ENCODE peak calls at places on chromosome 2, in eight cellular contexts. One of them, this sample, is unnamed.

GRCh38 chr2:237888389-237888788 is 29.0 kb downstream of the RAMP1 start:
- DNase-seq in K562: no peak
- DNase-seq in cardiac muscle cell: peak; percentile 83
- DNase-seq in heart left ventricle: no peak
- DNase-seq in mesenchymal stem cell: peak; percentile 79
- DNase-seq in Karpas-422: no peak
- DNase-seq in fibroblast of lung: peak; percentile 93
- DNase-seq in small intestine: no peak
- DNase-seq in this sample: no peak

GRCh38 chr2:68714866-68715265 is 19.7 kb upstream of the ARHGAP25 start:
- DNase-seq in small intestine: peak; percentile 45
- DNase-seq in mesenchymal stem cell: no peak
- DNase-seq in cardiac muscle cell: no peak
- DNase-seq in K562: no peak
- DNase-seq in heart left ventricle: peak; percentile 75
- DNase-seq in fibroblast of lung: no peak
- DNase-seq in Karpas-422: peak; percentile 97
- DNase-seq in this sample: no peak

GRCh38 chr2:239466046-239466754 is 65.4 kb upstream of the HDAC4 start:
- DNase-seq in small intestine: peak; percentile 56
- DNase-seq in cardiac muscle cell: no peak
- DNase-seq in mesenchymal stem cell: no peak
- DNase-seq in fibroblast of lung: no peak
- DNase-seq in Karpas-422: no peak
- DNase-seq in heart left ventricle: no peak
- DNase-seq in K562: no peak
- DNase-seq in this sample: no peak

GRCh38 chr2:42086500-42086953 is 38.7 kb downstream of the PKDCC start:
- DNase-seq in Karpas-422: peak; percentile 85
- DNase-seq in K562: peak; percentile 52
- DNase-seq in fibroblast of lung: peak; percentile 80
- DNase-seq in cardiac muscle cell: peak; percentile 83
- DNase-seq in heart left ventricle: no peak
- DNase-seq in mesenchymal stem cell: peak; percentile 79
- DNase-seq in small intestine: peak; percentile 77
- DNase-seq in this sample: no peak

GRCh38 chr2:11679491-11680130 is 9.6 kb upstream of the NTSR2 start:
- DNase-seq in fibroblast of lung: no peak
- DNase-seq in K562: no peak
- DNase-seq in small intestine: no peak
- DNase-seq in mesenchymal stem cell: no peak
- DNase-seq in Karpas-422: no peak
- DNase-seq in cardiac muscle cell: no peak
- DNase-seq in heart left ventricle: no peak
- DNase-seq in this sample: no peak

GRCh38 chr2:191910518-191910917 is 63.6 kb upstream of the CAVIN2 start:
- DNase-seq in mesenchymal stem cell: peak; percentile 23
- DNase-seq in Karpas-422: no peak
- DNase-seq in cardiac muscle cell: peak; percentile 37
- DNase-seq in small intestine: no peak
- DNase-seq in K562: no peak
- DNase-seq in fibroblast of lung: peak; percentile 52
- DNase-seq in heart left ventricle: no peak
- DNase-seq in this sample: no peak

GRCh38 chr2:40975175-40975574 is 523.3 kb upstream of the SLC8A1 start:
- DNase-seq in mesenchymal stem cell: no peak
- DNase-seq in Karpas-422: no peak
- DNase-seq in fibroblast of lung: no peak
- DNase-seq in K562: no peak
- DNase-seq in cardiac muscle cell: no peak
- DNase-seq in small intestine: no peak
- DNase-seq in heart left ventricle: no peak
- DNase-seq in this sample: no peak

GRCh38 chr2:182946949-182947348 is 80.5 kb upstream of the FRZB start:
- DNase-seq in heart left ventricle: no peak
- DNase-seq in small intestine: peak; percentile 51
- DNase-seq in K562: peak; percentile 16
- DNase-seq in Karpas-422: no peak
- DNase-seq in fibroblast of lung: no peak
- DNase-seq in mesenchymal stem cell: peak; percentile 58
- DNase-seq in cardiac muscle cell: peak; percentile 21
- DNase-seq in this sample: no peak

GRCh38 chr2:102235491-102235890 is 48.7 kb downstream of the IL1RL2 start:
- DNase-seq in mesenchymal stem cell: peak; percentile 67
- DNase-seq in K562: peak; percentile 41
- DNase-seq in Karpas-422: peak; percentile 46
- DNase-seq in cardiac muscle cell: peak; percentile 53
- DNase-seq in small intestine: no peak
- DNase-seq in heart left ventricle: no peak
- DNase-seq in fibroblast of lung: no peak
- DNase-seq in this sample: no peak

GRCh38 chr2:31253344-31254155 is 19.6 kb downstream of the EHD3 start:
- DNase-seq in K562: no peak
- DNase-seq in heart left ventricle: no peak
- DNase-seq in mesenchymal stem cell: no peak
- DNase-seq in Karpas-422: peak; percentile 76
- DNase-seq in small intestine: peak; percentile 24
- DNase-seq in cardiac muscle cell: no peak
- DNase-seq in fibroblast of lung: no peak
- DNase-seq in this sample: no peak

GRCh38 chr2:23705771-23706612 is 220.9 kb downstream of the ATAD2B start:
- DNase-seq in heart left ventricle: no peak
- DNase-seq in fibroblast of lung: no peak
- DNase-seq in small intestine: no peak
- DNase-seq in mesenchymal stem cell: no peak
- DNase-seq in K562: no peak
- DNase-seq in Karpas-422: no peak
- DNase-seq in cardiac muscle cell: no peak
- DNase-seq in this sample: no peak

GRCh38 chr2:222878877-222879601 is 18.2 kb downstream of the ACSL3 start:
- DNase-seq in cardiac muscle cell: peak; percentile 53
- DNase-seq in fibroblast of lung: peak; percentile 48
- DNase-seq in Karpas-422: no peak
- DNase-seq in small intestine: no peak
- DNase-seq in mesenchymal stem cell: peak; percentile 56
- DNase-seq in heart left ventricle: no peak
- DNase-seq in K562: no peak
- DNase-seq in this sample: no peak

GRCh38 chr2:60070166-60070565 is 483.3 kb downstream of the BCL11A start:
- DNase-seq in small intestine: no peak
- DNase-seq in mesenchymal stem cell: no peak
- DNase-seq in cardiac muscle cell: no peak
- DNase-seq in K562: no peak
- DNase-seq in heart left ventricle: no peak
- DNase-seq in Karpas-422: no peak
- DNase-seq in fibroblast of lung: no peak
- DNase-seq in this sample: no peak

GRCh38 chr2:157895531-157895930 is 19.4 kb upstream of the ACVR1 start:
- DNase-seq in K562: no peak
- DNase-seq in small intestine: no peak
- DNase-seq in heart left ventricle: no peak
- DNase-seq in cardiac muscle cell: no peak
- DNase-seq in Karpas-422: no peak
- DNase-seq in fibroblast of lung: no peak
- DNase-seq in mesenchymal stem cell: no peak
- DNase-seq in this sample: no peak

GRCh38 chr2:157692768-157693167 is 64.1 kb upstream of the ACVR1C start:
- DNase-seq in cardiac muscle cell: peak; percentile 2
- DNase-seq in Karpas-422: no peak
- DNase-seq in heart left ventricle: no peak
- DNase-seq in fibroblast of lung: peak; percentile 79
- DNase-seq in small intestine: no peak
- DNase-seq in K562: no peak
- DNase-seq in mesenchymal stem cell: peak; percentile 77
- DNase-seq in this sample: no peak

GRCh38 chr2:54602736-54603322 is 120.6 kb upstream of the EML6 start:
- DNase-seq in heart left ventricle: no peak
- DNase-seq in mesenchymal stem cell: peak; percentile 52
- DNase-seq in fibroblast of lung: peak; percentile 76
- DNase-seq in Karpas-422: no peak
- DNase-seq in small intestine: no peak
- DNase-seq in cardiac muscle cell: no peak
- DNase-seq in K562: no peak
- DNase-seq in this sample: no peak
- H3K4me1 ChIP-seq in heart left ventricle: peaks cover 91% of the 10 kb centered on the region
- H3K4me1 ChIP-seq in mesenchymal stem cell: peaks cover 36% of the 10 kb centered on the region
- H3K4me1 ChIP-seq in fibroblast of lung: peaks cover 9% of the 10 kb centered on the region
- H3K4me1 ChIP-seq in Karpas-422: peaks cover 3% of the 10 kb centered on the region
- H3K4me1 ChIP-seq in small intestine: peaks cover 23% of the 10 kb centered on the region
- H3K4me1 ChIP-seq in cardiac muscle cell: peaks cover 54% of the 10 kb centered on the region
- H3K4me1 ChIP-seq in K562: peaks cover 65% of the 10 kb centered on the region
- H3K4me1 ChIP-seq in this sample: peaks cover 90% of the 10 kb centered on the region

GRCh38 chr2:27127883-27128670 is 4.5 kb downstream of the ABHD1 start:
- DNase-seq in small intestine: no peak
- DNase-seq in mesenchymal stem cell: no peak
- DNase-seq in heart left ventricle: no peak
- DNase-seq in Karpas-422: no peak
- DNase-seq in cardiac muscle cell: no peak
- DNase-seq in K562: no peak
- DNase-seq in fibroblast of lung: no peak
- DNase-seq in this sample: no peak

GRCh38 chr2:27123302-27124150 is at the start of gene ABHD1:
- DNase-seq in small intestine: peak; percentile 49
- DNase-seq in cardiac muscle cell: peak; percentile 22
- DNase-seq in mesenchymal stem cell: peak; percentile 18
- DNase-seq in heart left ventricle: peak; percentile 85
- DNase-seq in Karpas-422: peak; percentile 69
- DNase-seq in K562: peak; percentile 64
- DNase-seq in fibroblast of lung: no peak
- DNase-seq in this sample: no peak

GRCh38 chr2:27126252-27126710 is 2.7 kb downstream of the ABHD1 start:
- DNase-seq in fibroblast of lung: no peak
- DNase-seq in mesenchymal stem cell: no peak
- DNase-seq in cardiac muscle cell: no peak
- DNase-seq in small intestine: peak; percentile 60
- DNase-seq in Karpas-422: no peak
- DNase-seq in K562: no peak
- DNase-seq in heart left ventricle: peak; percentile 36
- DNase-seq in this sample: no peak

GRCh38 chr2:27122791-27123190 is 824 bp upstream of the ABHD1 start:
- DNase-seq in mesenchymal stem cell: no peak
- DNase-seq in fibroblast of lung: no peak
- DNase-seq in K562: no peak
- DNase-seq in Karpas-422: no peak
- DNase-seq in cardiac muscle cell: no peak
- DNase-seq in heart left ventricle: no peak
- DNase-seq in small intestine: no peak
- DNase-seq in this sample: no peak

GRCh38 chr2:27125104-27125503 is 1.5 kb downstream of the ABHD1 start:
- DNase-seq in mesenchymal stem cell: no peak
- DNase-seq in fibroblast of lung: no peak
- DNase-seq in heart left ventricle: no peak
- DNase-seq in K562: no peak
- DNase-seq in Karpas-422: no peak
- DNase-seq in small intestine: no peak
- DNase-seq in cardiac muscle cell: no peak
- DNase-seq in this sample: no peak
- H3K4me3 ChIP-seq in mesenchymal stem cell: no peak overlapping the region
- H3K4me3 ChIP-seq in fibroblast of lung: no peak overlapping the region
- H3K4me3 ChIP-seq in heart left ventricle: no peak overlapping the region
- H3K4me3 ChIP-seq in K562: no peak overlapping the region
- H3K4me3 ChIP-seq in Karpas-422: no peak overlapping the region
- H3K4me3 ChIP-seq in small intestine: no peak overlapping the region
- H3K4me3 ChIP-seq in cardiac muscle cell: no peak overlapping the region
- H3K4me3 ChIP-seq in this sample: no peak overlapping the region

DNA sequence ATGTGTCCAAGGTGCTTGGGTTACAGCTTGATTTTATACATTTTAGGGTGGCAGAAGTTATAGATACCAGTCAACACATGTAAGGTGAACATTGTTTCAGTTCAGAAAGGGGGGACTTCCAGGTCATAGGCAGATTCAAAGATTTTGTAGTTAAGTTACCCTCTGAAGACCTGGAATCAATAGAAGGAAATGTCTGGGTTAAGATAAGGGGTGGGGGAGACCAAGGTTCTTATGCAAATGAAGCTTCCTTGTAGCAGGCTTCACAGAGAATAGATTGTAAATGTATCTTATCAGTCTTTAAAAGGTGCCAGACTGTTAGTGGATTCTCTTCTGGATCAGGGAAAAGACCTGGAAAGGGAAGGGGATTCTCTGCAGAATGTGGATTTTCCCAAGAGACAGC is 42.4 kb downstream of the BMPR2 start:
- DNase-seq in fibroblast of lung: no peak
- DNase-seq in small intestine: peak; percentile 45
- DNase-seq in Karpas-422: no peak
- DNase-seq in heart left ventricle: no peak
- DNase-seq in mesenchymal stem cell: no peak
- DNase-seq in K562: no peak
- DNase-seq in cardiac muscle cell: no peak
- DNase-seq in this sample: no peak
- H3K27ac ChIP-seq in fibroblast of lung: no peak overlapping the region
- H3K27ac ChIP-seq in small intestine: no peak overlapping the region
- H3K27ac ChIP-seq in Karpas-422: no peak overlapping the region
- H3K27ac ChIP-seq in heart left ventricle: no peak overlapping the region
- H3K27ac ChIP-seq in mesenchymal stem cell: no peak overlapping the region
- H3K27ac ChIP-seq in K562: no peak overlapping the region
- H3K27ac ChIP-seq in cardiac muscle cell: peak overlapping the region; percentile 52
- H3K27ac ChIP-seq in this sample: no peak overlapping the region

GRCh38 chr2:127647242-127648190 is 1.6 kb downstream of the GPR17 start:
- DNase-seq in cardiac muscle cell: peak; percentile 16
- DNase-seq in small intestine: no peak
- DNase-seq in mesenchymal stem cell: peak; percentile 36
- DNase-seq in Karpas-422: no peak
- DNase-seq in fibroblast of lung: no peak
- DNase-seq in K562: no peak
- DNase-seq in heart left ventricle: peak; percentile 41
- DNase-seq in this sample: no peak

GRCh38 chr2:127648321-127648720 is 2.4 kb downstream of the GPR17 start:
- DNase-seq in heart left ventricle: peak; percentile 20
- DNase-seq in Karpas-422: no peak
- DNase-seq in K562: no peak
- DNase-seq in mesenchymal stem cell: no peak
- DNase-seq in cardiac muscle cell: no peak
- DNase-seq in small intestine: no peak
- DNase-seq in fibroblast of lung: no peak
- DNase-seq in this sample: no peak

GRCh38 chr2:127649684-127650040 is 3.7 kb downstream of the GPR17 start:
- DNase-seq in heart left ventricle: peak; percentile 93
- DNase-seq in mesenchymal stem cell: peak; percentile 83
- DNase-seq in K562: peak; percentile 78
- DNase-seq in fibroblast of lung: peak; percentile 82
- DNase-seq in small intestine: peak; percentile 82
- DNase-seq in Karpas-422: peak; percentile 93
- DNase-seq in cardiac muscle cell: peak; percentile 89
- DNase-seq in this sample: peak; percentile 64

GRCh38 chr2:127650041-127650784 is 4.3 kb downstream of the GPR17 start:
- DNase-seq in small intestine: no peak
- DNase-seq in K562: no peak
- DNase-seq in mesenchymal stem cell: no peak
- DNase-seq in heart left ventricle: peak; percentile 30
- DNase-seq in fibroblast of lung: no peak
- DNase-seq in Karpas-422: no peak
- DNase-seq in cardiac muscle cell: no peak
- DNase-seq in this sample: no peak

DNA sequence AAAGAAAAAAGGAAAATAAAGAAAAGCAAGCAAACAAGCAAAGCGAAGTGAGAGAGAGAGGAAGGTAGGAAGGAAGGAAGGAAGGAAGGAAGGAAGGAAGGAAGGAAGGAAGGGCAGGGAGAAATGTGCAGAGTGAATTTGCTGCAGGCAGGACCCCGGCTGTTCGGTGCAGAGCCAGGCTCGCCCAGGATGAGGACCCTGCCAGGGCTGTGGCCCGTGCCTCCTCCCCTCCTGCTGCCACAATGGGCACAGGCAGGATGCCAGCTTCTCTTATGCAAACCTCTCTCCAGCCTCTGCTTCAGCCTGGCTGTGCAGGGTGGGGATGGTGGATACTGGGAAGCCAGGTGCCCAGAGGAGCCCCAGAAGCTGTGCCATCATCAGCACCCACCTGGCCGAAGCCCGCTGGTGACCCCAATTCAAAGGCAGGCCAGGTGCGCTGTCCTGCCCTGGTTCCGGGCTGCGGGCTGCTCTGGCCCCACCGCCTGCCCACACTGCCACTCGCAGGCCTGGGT is 3.2 kb downstream of the GPR17 start:
- DNase-seq in Karpas-422: no peak
- DNase-seq in mesenchymal stem cell: no peak
- DNase-seq in fibroblast of lung: no peak
- DNase-seq in heart left ventricle: peak; percentile 84
- DNase-seq in K562: no peak
- DNase-seq in cardiac muscle cell: no peak
- DNase-seq in small intestine: no peak
- DNase-seq in this sample: no peak
- H3K4me1 ChIP-seq in Karpas-422: peaks cover 2% of the 10 kb centered on the region
- H3K4me1 ChIP-seq in mesenchymal stem cell: peaks cover 36% of the 10 kb centered on the region
- H3K4me1 ChIP-seq in fibroblast of lung: peaks cover 3% of the 10 kb centered on the region
- H3K4me1 ChIP-seq in heart left ventricle: peaks cover 61% of the 10 kb centered on the region
- H3K4me1 ChIP-seq in K562: no peaks in the 10 kb centered on the region
- H3K4me1 ChIP-seq in cardiac muscle cell: peaks cover 17% of the 10 kb centered on the region
- H3K4me1 ChIP-seq in small intestine: no peaks in the 10 kb centered on the region
- H3K4me1 ChIP-seq in this sample: peaks cover 43% of the 10 kb centered on the region

This sample was measured in thoracic aorta.